ENCODE peak calls at places on chromosomes 13 and 19, in four cellular contexts. G is mammary epithelial cell, S is GM23338, H is upper lobe of right lung. L is an unnamed sample.

GRCh38 chr13:39499580-39499979 is 103.4 kb downstream of the LHFPL6 start:
- DNase-seq in G (no peak), S (no peak), H (no peak), L (no peak)

GRCh38 chr19:43503501-43504425 is 783 bp downstream of the PHLDB3 start:
- DNase-seq in G (peak; percentile 85), S (peak; percentile 99), H (peak; percentile 95), L (peak; percentile 88)

GRCh38 chr19:12884926-12885748 is 1.9 kb downstream of the KLF1 start:
- DNase-seq in G (peak; percentile 80), S (peak; percentile 100), H (peak; percentile 95), L (peak; percentile 18)

GRCh38 chr19:3880471-3881271 is at the start of gene ATCAY:
- DNase-seq in G (no peak), S (peak; percentile 87), H (no peak), L (no peak)

GRCh38 chr13:93534181-93534700 is 307.6 kb downstream of the GPC6 start:
- DNase-seq in G (no peak), S (no peak), H (no peak), L (no peak)

GRCh38 chr19:31537136-31537535 is 187.9 kb upstream of the TSHZ3 start:
- DNase-seq in G (no peak), S (no peak), H (no peak), L (no peak)

GRCh38 chr19:4687396-4687795 is 17.3 kb upstream of the MYDGF start:
- DNase-seq in G (no peak), S (no peak), H (no peak), L (no peak)

GRCh38 chr19:16903347-16903746 is 14.5 kb downstream of the F2RL3 start:
- DNase-seq in G (no peak), S (no peak), H (no peak), L (no peak)

GRCh38 chr13:53405616-53406015 is 377.0 kb downstream of the OLFM4 start:
- DNase-seq in G (no peak), S (peak; percentile 75), H (no peak), L (no peak)

GRCh38 chr19:7981661-7982060 is 23.8 kb downstream of the ELAVL1 start:
- DNase-seq in G (no peak), S (no peak), H (no peak), L (no peak)

GRCh38 chr19:33134571-33135041 is 2.7 kb downstream of the WDR88 start:
- DNase-seq in G (no peak), S (peak; percentile 71), H (no peak), L (no peak)

GRCh38 chr13:106433066-106433465 is 102.4 kb downstream of the EFNB2 start:
- DNase-seq in G (no peak), S (no peak), H (no peak), L (no peak)

GRCh38 chr13:21336609-21337008 is 122.5 kb downstream of the ZDHHC20 start:
- DNase-seq in G (no peak), S (no peak), H (no peak), L (no peak)

GRCh38 chr13:101875091-101875490 is 422.6 kb downstream of the ITGBL1 start:
- DNase-seq in G (no peak), S (no peak), H (no peak), L (no peak)

GRCh38 chr19:11814707-11815050 is 606 bp downstream of the ZNF440 start:
- DNase-seq in G (peak; percentile 17), S (peak; percentile 55), H (no peak), L (peak; percentile 32)

GRCh38 chr19:23482829-23483228 is 87.6 kb upstream of the ZNF91 start:
- DNase-seq in G (peak; percentile 77), S (no peak), H (no peak), L (no peak)

GRCh38 chr13:75474956-75475355 is 7.0 kb downstream of the TBC1D4 start:
- DNase-seq in G (no peak), S (no peak), H (no peak), L (no peak)

GRCh38 chr13:20473888-20474287 is 51.8 kb downstream of the CRYL1 start:
- DNase-seq in G (no peak), S (no peak), H (no peak), L (no peak)

GRCh38 chr13:41746259-41746658 is 214.7 kb downstream of the VWA8 start:
- DNase-seq in G (peak; percentile 86), S (no peak), H (no peak), L (peak; percentile 47)

GRCh38 chr19:7920520-7921301 is 573 bp downstream of the SNAPC2 start:
- DNase-seq in G (peak; percentile 93), S (peak; percentile 99), H (peak; percentile 100), L (peak; percentile 98)

GRCh38 chr19:7928741-7929701 is 3.1 kb upstream of the CTXN1 start:
- DNase-seq in G (peak; percentile 82), S (peak; percentile 89), H (no peak), L (peak; percentile 82)

GRCh38 chr19:37905936-37906867 is at the start of gene WDR87:
- DNase-seq in G (peak; percentile 31), S (peak; percentile 94), H (peak; percentile 79), L (no peak)

GRCh38 chr13:27826379-27827353 is 34.4 kb downstream of the GSX1 start:
- DNase-seq in G (peak; percentile 75), S (peak; percentile 93), H (peak; percentile 90), L (peak; percentile 82)

GRCh38 chr13:29713841-29714240 is 118.4 kb upstream of the SLC7A1 start:
- DNase-seq in G (peak; percentile 12), S (peak; percentile 57), H (no peak), L (peak; percentile 14)

GRCh38 chr13:98541211-98541610 is 35.7 kb downstream of the STK24 start:
- DNase-seq in G (no peak), S (no peak), H (no peak), L (no peak)

GRCh38 chr19:51064534-51065220 is at the start of gene KLK13:
- DNase-seq in G (peak; percentile 12), S (peak; percentile 87), H (peak; percentile 73), L (no peak)

GRCh38 chr13:41533266-41533665 is 75.9 kb downstream of the RGCC start:
- DNase-seq in G (no peak), S (no peak), H (no peak), L (no peak)

GRCh38 chr19:35736913-35737886 is 5.1 kb downstream of the IGFLR1 start:
- DNase-seq in G (no peak), S (no peak), H (no peak), L (no peak)
- TF ChIP-seq CTCF in G (no peak), S (peak; percentile 7), H (no peak), L (peak; percentile 21)

GRCh38 chr19:40801449-40802299 is 2.7 kb downstream of the EGLN2 start:
- DNase-seq in G (no peak), S (no peak), H (peak; percentile 67), L (no peak)
- H3K36me3 ChIP-seq in G (peaks cover 2% of the 10 kb centered on the region), S (peaks cover 8% of the 10 kb centered on the region), H (peaks cover 48% of the 10 kb centered on the region), L (peaks cover 29% of the 10 kb centered on the region)

GRCh38 chr13:35961461-35962220 is 169.5 kb downstream of the DCLK1 start:
- DNase-seq in G (no peak), S (no peak), H (no peak), L (no peak)

GRCh38 chr13:35963982-35964665 is 167.1 kb downstream of the DCLK1 start:
- DNase-seq in G (no peak), S (no peak), H (no peak), L (no peak)

GRCh38 chr13:35964764-35965163 is 166.4 kb downstream of the DCLK1 start:
- DNase-seq in G (no peak), S (no peak), H (no peak), L (peak; percentile 32)

GRCh38 chr13:35965226-35965927 is 165.8 kb downstream of the DCLK1 start:
- DNase-seq in G (no peak), S (no peak), H (no peak), L (no peak)

GRCh38 chr13:35966024-35966423 is 165.2 kb downstream of the DCLK1 start:
- DNase-seq in G (no peak), S (no peak), H (no peak), L (no peak)
- H3K27ac ChIP-seq in G (no peak overlapping the region), S (no peak overlapping the region), H (no peak overlapping the region), L (no peak overlapping the region)

DNA sequence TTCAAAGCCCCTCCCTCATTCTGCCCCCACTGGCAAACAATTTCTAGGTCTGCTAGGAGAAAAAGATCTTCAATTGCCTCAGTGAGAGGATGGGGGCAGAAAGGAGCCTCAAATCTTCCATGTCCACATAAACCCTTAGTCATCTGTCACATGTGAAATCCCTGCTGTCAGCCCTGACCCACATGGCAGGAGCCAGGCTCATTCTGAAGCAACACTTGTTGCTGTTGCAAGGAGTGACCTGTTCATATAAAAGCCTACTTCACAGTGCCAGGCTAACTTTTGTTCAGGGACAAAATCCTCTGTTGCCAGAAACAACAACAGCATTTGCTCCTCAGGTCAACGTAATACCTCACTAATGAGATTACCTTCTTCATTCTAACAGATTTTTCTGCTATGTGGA is 70.5 kb downstream of the IRS2 start:
- DNase-seq in G (peak; percentile 49), S (no peak), H (no peak), L (peak; percentile 36)
- TF ChIP-seq CTCF in G (no peak), S (no peak), H (no peak), L (peak; percentile 20)

GRCh38 chr19:34228762-34229161 is 25.6 kb upstream of the GARRE1 start:
- DNase-seq in G (no peak), S (no peak), H (no peak), L (no peak)

GRCh38 chr19:34228347-34228746 is 26.0 kb upstream of the GARRE1 start:
- DNase-seq in G (peak; percentile 37), S (no peak), H (no peak), L (no peak)

GRCh38 chr19:34225659-34226015 is 28.7 kb upstream of the GARRE1 start:
- DNase-seq in G (no peak), S (no peak), H (no peak), L (no peak)

GRCh38 chr19:34224996-34225658 is 29.2 kb upstream of the GARRE1 start:
- DNase-seq in G (peak; percentile 36), S (peak; percentile 70), H (no peak), L (peak; percentile 17)

DNA sequence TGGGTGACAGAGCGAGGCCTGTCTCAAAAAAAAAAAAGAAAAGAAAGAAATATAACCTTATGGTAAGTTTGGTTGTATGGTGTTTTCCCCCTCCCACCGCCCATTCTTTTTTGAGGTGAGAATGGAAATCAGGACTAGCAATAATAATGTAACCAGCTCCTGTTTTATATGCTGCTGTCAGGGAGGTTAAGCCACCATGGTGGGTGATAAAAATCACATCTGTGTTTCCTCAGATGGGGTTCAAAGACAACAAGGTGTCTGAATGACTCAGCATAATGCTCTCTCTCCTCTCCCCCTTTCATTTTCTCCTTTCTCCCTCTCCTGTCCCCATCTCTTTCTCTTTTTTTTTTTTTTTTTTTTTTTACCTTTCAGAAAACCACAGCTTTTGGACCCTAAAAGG is 28.3 kb upstream of the GARRE1 start:
- DNase-seq in G (no peak), S (no peak), H (no peak), L (no peak)
- H3K36me3 ChIP-seq in G (peaks cover 34% of the 10 kb centered on the region), S (peaks cover 40% of the 10 kb centered on the region), H (peaks cover 98% of the 10 kb centered on the region), L (peaks cover 64% of the 10 kb centered on the region)